ENCODE peak calls at places on chromosomes 3 and 15, in four cellular contexts. One of them, this sample, is unnamed.

GRCh38 chr15:71385026-71385425 is 269.8 kb downstream of the THSD4 start:
- DNase-seq in H1: no peak
- DNase-seq in AG04450: no peak
- DNase-seq in stomach: no peak
- DNase-seq in this sample: no peak

GRCh38 chr3:62368705-62369475 is 4.5 kb downstream of the FEZF2 start:
- DNase-seq in AG04450: no peak
- DNase-seq in stomach: no peak
- DNase-seq in H1: no peak
- DNase-seq in this sample: no peak

GRCh38 chr15:73001840-73002239 is 50.4 kb upstream of the NEO1 start:
- DNase-seq in H1: no peak
- DNase-seq in stomach: no peak
- DNase-seq in AG04450: no peak
- DNase-seq in this sample: no peak

GRCh38 chr3:43503067-43503728 is 118.6 kb downstream of the ANO10 start:
- DNase-seq in stomach: no peak
- DNase-seq in H1: no peak
- DNase-seq in AG04450: no peak
- DNase-seq in this sample: no peak

GRCh38 chr3:150081084-150081483 is 110.4 kb upstream of the PFN2 start:
- DNase-seq in H1: no peak
- DNase-seq in AG04450: no peak
- DNase-seq in stomach: no peak
- DNase-seq in this sample: no peak

GRCh38 chr15:53746101-53746500 is 13.4 kb downstream of the WDR72 start:
- DNase-seq in H1: no peak
- DNase-seq in stomach: no peak
- DNase-seq in AG04450: no peak
- DNase-seq in this sample: no peak

GRCh38 chr3:144289057-144289456 is 317.4 kb downstream of the DIPK2A start:
- DNase-seq in H1: no peak
- DNase-seq in AG04450: no peak
- DNase-seq in stomach: no peak
- DNase-seq in this sample: no peak

GRCh38 chr3:187197255-187197654 is at the start of gene RTP1:
- DNase-seq in stomach: no peak
- DNase-seq in AG04450: no peak
- DNase-seq in H1: no peak
- DNase-seq in this sample: no peak

GRCh38 chr3:31851278-31851677 is 129.8 kb downstream of the OSBPL10 start:
- DNase-seq in H1: no peak
- DNase-seq in AG04450: no peak
- DNase-seq in stomach: no peak
- DNase-seq in this sample: no peak

GRCh38 chr3:135805752-135806151 is 159.8 kb upstream of the PPP2R3A start:
- DNase-seq in H1: no peak
- DNase-seq in AG04450: no peak
- DNase-seq in stomach: no peak
- DNase-seq in this sample: no peak

GRCh38 chr3:119700269-119700919 is 2.4 kb upstream of the CFAP91 start:
- DNase-seq in stomach: no peak
- DNase-seq in H1: no peak
- DNase-seq in AG04450: no peak
- DNase-seq in this sample: no peak

GRCh38 chr3:41053220-41053619 is 146.1 kb upstream of the CTNNB1 start:
- DNase-seq in stomach: no peak
- DNase-seq in AG04450: no peak
- DNase-seq in H1: no peak
- DNase-seq in this sample: peak; percentile 36

GRCh38 chr15:54789377-54789776 is 407.4 kb downstream of the RSL24D1 start:
- DNase-seq in stomach: no peak
- DNase-seq in AG04450: no peak
- DNase-seq in H1: no peak
- DNase-seq in this sample: no peak

GRCh38 chr3:66633564-66633963 is 132.7 kb upstream of the LRIG1 start:
- DNase-seq in stomach: no peak
- DNase-seq in AG04450: no peak
- DNase-seq in H1: no peak
- DNase-seq in this sample: no peak

GRCh38 chr3:127407026-127407939 is 119.4 kb upstream of the PRR20G start:
- DNase-seq in H1: no peak
- DNase-seq in stomach: peak; percentile 23
- DNase-seq in AG04450: no peak
- DNase-seq in this sample: no peak

GRCh38 chr15:95368211-95368610 is 962.3 kb upstream of the NR2F2 start:
- DNase-seq in H1: no peak
- DNase-seq in stomach: no peak
- DNase-seq in AG04450: no peak
- DNase-seq in this sample: no peak

GRCh38 chr15:88649286-88649733 is 10.5 kb downstream of the ISG20 start:
- DNase-seq in AG04450: peak; percentile 95
- DNase-seq in stomach: peak; percentile 53
- DNase-seq in H1: no peak
- DNase-seq in this sample: peak; percentile 59

GRCh38 chr15:38076806-38077205 is 142.4 kb downstream of the TMCO5A start:
- DNase-seq in stomach: no peak
- DNase-seq in H1: no peak
- DNase-seq in AG04450: no peak
- DNase-seq in this sample: no peak

GRCh38 chr3:149273096-149273751 is 51.6 kb upstream of the CP start:
- DNase-seq in stomach: peak; percentile 40
- DNase-seq in AG04450: peak; percentile 79
- DNase-seq in H1: peak; percentile 56
- DNase-seq in this sample: no peak

GRCh38 chr15:63503739-63504246 is 600 bp upstream of the USP3 start:
- DNase-seq in stomach: peak; percentile 69
- DNase-seq in AG04450: peak; percentile 58
- DNase-seq in H1: no peak
- DNase-seq in this sample: peak; percentile 86

GRCh38 chr3:111690242-111690641 is 95.1 kb upstream of the ZBED2 start:
- DNase-seq in AG04450: no peak
- DNase-seq in stomach: no peak
- DNase-seq in H1: no peak
- DNase-seq in this sample: no peak

GRCh38 chr3:2098398-2099027 is at the start of gene CNTN4:
- DNase-seq in H1: peak; percentile 65
- DNase-seq in AG04450: no peak
- DNase-seq in stomach: peak; percentile 34
- DNase-seq in this sample: no peak

GRCh38 chr15:91412529-91412928 is 312.5 kb downstream of the SV2B start:
- DNase-seq in AG04450: no peak
- DNase-seq in H1: no peak
- DNase-seq in stomach: no peak
- DNase-seq in this sample: no peak

GRCh38 chr3:132569580-132569979 is 27.5 kb upstream of the ACKR4 start:
- DNase-seq in H1: no peak
- DNase-seq in stomach: no peak
- DNase-seq in AG04450: no peak
- DNase-seq in this sample: no peak

GRCh38 chr15:31160740-31161495 is 59.4 kb upstream of the TRPM1 start:
- DNase-seq in H1: no peak
- DNase-seq in AG04450: no peak
- DNase-seq in stomach: no peak
- DNase-seq in this sample: peak; percentile 1

GRCh38 chr15:90836296-90836871 is 32.0 kb upstream of the FURIN start:
- DNase-seq in H1: no peak
- DNase-seq in stomach: no peak
- DNase-seq in AG04450: peak; percentile 59
- DNase-seq in this sample: no peak

GRCh38 chr3:105647047-105647446 is 221.8 kb downstream of the CBLB start:
- DNase-seq in H1: no peak
- DNase-seq in stomach: no peak
- DNase-seq in AG04450: peak; percentile 70
- DNase-seq in this sample: no peak

GRCh38 chr3:128312271-128312670 is 154.4 kb downstream of the DNAJB8 start:
- DNase-seq in H1: no peak
- DNase-seq in stomach: no peak
- DNase-seq in AG04450: no peak
- DNase-seq in this sample: peak; percentile 21

GRCh38 chr3:52245322-52246263 is at the start of gene PPM1M:
- DNase-seq in AG04450: no peak
- DNase-seq in H1: no peak
- DNase-seq in stomach: peak; percentile 58
- DNase-seq in this sample: no peak

GRCh38 chr15:50424066-50424890 is at the start of gene USP8:
- DNase-seq in stomach: peak; percentile 96
- DNase-seq in H1: peak; percentile 97
- DNase-seq in AG04450: peak; percentile 89
- DNase-seq in this sample: peak; percentile 95

GRCh38 chr3:14486460-14486859 is 53.7 kb downstream of the GRIP2 start:
- DNase-seq in stomach: no peak
- DNase-seq in H1: no peak
- DNase-seq in AG04450: no peak
- DNase-seq in this sample: no peak

GRCh38 chr15:69591905-69592508 is 139.4 kb downstream of the RPLP1 start:
- DNase-seq in AG04450: no peak
- DNase-seq in H1: no peak
- DNase-seq in stomach: no peak
- DNase-seq in this sample: no peak

GRCh38 chr15:63495780-63496179 is 8.6 kb upstream of the USP3 start:
- DNase-seq in H1: no peak
- DNase-seq in stomach: no peak
- DNase-seq in AG04450: no peak
- DNase-seq in this sample: no peak

GRCh38 chr3:36647423-36647853 is 116.9 kb downstream of the DCLK3 start:
- DNase-seq in H1: no peak
- DNase-seq in AG04450: no peak
- DNase-seq in stomach: no peak
- DNase-seq in this sample: no peak

GRCh38 chr3:158094917-158095301 is 11.3 kb downstream of the SHOX2 start:
- DNase-seq in H1: no peak
- DNase-seq in AG04450: no peak
- DNase-seq in stomach: no peak
- DNase-seq in this sample: no peak

GRCh38 chr3:158098834-158099424 is 7.3 kb downstream of the SHOX2 start:
- DNase-seq in stomach: no peak
- DNase-seq in AG04450: no peak
- DNase-seq in H1: no peak
- DNase-seq in this sample: no peak

GRCh38 chr3:158097571-158098553 is 8.4 kb downstream of the SHOX2 start:
- DNase-seq in AG04450: no peak
- DNase-seq in stomach: peak; percentile 83
- DNase-seq in H1: peak; percentile 85
- DNase-seq in this sample: no peak

GRCh38 chr3:158095302-158095997 is 10.8 kb downstream of the SHOX2 start:
- DNase-seq in AG04450: no peak
- DNase-seq in stomach: no peak
- DNase-seq in H1: no peak
- DNase-seq in this sample: no peak

GRCh38 chr3:158097141-158097540 is 9.1 kb downstream of the SHOX2 start:
- DNase-seq in H1: no peak
- DNase-seq in stomach: no peak
- DNase-seq in AG04450: no peak
- DNase-seq in this sample: no peak
- H3K27ac ChIP-seq in H1: no peak overlapping the region
- H3K27ac ChIP-seq in stomach: no peak overlapping the region
- H3K27ac ChIP-seq in AG04450: no peak overlapping the region
- H3K27ac ChIP-seq in this sample: no peak overlapping the region

GRCh38 chr15:34039506-34040123 is 611 bp upstream of the AVEN start:
- DNase-seq in H1: no peak
- DNase-seq in AG04450: no peak
- DNase-seq in stomach: no peak
- DNase-seq in this sample: no peak
- H3K27ac ChIP-seq in H1: no peak overlapping the region
- H3K27ac ChIP-seq in AG04450: peak overlapping the region; percentile 35
- H3K27ac ChIP-seq in stomach: peak overlapping the region; percentile 87
- H3K27ac ChIP-seq in this sample: peak overlapping the region; percentile 92

DNA sequence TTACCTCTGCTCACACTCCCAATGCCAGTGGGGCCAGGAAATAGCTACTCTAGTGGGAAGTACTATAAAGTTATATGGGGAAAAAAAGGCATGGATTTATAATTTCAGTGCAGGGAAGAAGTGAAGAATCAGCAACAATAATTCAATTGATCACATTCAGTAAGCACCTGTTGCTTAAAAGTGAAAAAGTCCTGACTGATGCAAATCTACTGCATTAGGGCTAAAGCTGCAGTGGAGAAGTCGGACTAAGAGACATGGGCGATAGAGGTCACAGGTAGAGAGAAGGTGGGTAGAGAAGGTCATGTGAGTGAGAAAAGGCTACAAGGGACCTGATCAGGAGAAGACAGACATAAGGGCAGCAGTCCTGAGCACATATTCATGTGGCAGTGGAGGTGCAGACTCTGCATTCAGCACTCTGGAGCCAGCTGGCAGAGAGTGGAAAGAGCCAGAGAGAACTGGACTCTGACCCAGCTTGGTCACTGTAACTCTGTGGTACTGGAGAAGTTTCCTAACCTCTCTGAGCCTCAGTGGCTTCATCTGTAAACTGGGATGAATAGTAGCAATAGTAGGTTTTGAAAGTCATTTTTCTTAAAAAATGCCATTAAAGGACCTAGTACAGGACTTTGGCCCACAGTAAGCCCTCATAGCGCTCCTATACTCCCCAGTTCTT is 17.6 kb upstream of the BCL2A1 start:
- DNase-seq in H1: no peak
- DNase-seq in AG04450: no peak
- DNase-seq in stomach: no peak
- DNase-seq in this sample: peak; percentile 30
- H3K27ac ChIP-seq in H1: no peak overlapping the region
- H3K27ac ChIP-seq in AG04450: no peak overlapping the region
- H3K27ac ChIP-seq in stomach: no peak overlapping the region
- H3K27ac ChIP-seq in this sample: no peak overlapping the region

GRCh38 chr3:154243353-154243752 is 80.9 kb downstream of the DHX36 start:
- DNase-seq in H1: no peak
- DNase-seq in stomach: no peak
- DNase-seq in AG04450: no peak
- DNase-seq in this sample: no peak

GRCh38 chr3:154241496-154241895 is 82.8 kb downstream of the DHX36 start:
- DNase-seq in stomach: no peak
- DNase-seq in H1: no peak
- DNase-seq in AG04450: no peak
- DNase-seq in this sample: no peak

GRCh38 chr3:154240235-154240634 is 84.1 kb downstream of the DHX36 start:
- DNase-seq in AG04450: no peak
- DNase-seq in stomach: no peak
- DNase-seq in H1: no peak
- DNase-seq in this sample: no peak

GRCh38 chr3:154244644-154245043 is 79.6 kb downstream of the DHX36 start:
- DNase-seq in H1: no peak
- DNase-seq in AG04450: no peak
- DNase-seq in stomach: no peak
- DNase-seq in this sample: no peak

GRCh38 chr3:154242766-154243165 is 81.5 kb downstream of the DHX36 start:
- DNase-seq in stomach: no peak
- DNase-seq in H1: peak; percentile 31
- DNase-seq in AG04450: no peak
- DNase-seq in this sample: no peak
- H3K27ac ChIP-seq in stomach: peak overlapping the region; percentile 49
- H3K27ac ChIP-seq in H1: no peak overlapping the region
- H3K27ac ChIP-seq in AG04450: no peak overlapping the region
- H3K27ac ChIP-seq in this sample: peak overlapping the region; percentile 68